ENCODE peak calls at places on chromosomes 13 and 19, in six cellular contexts. One of them, this sample, is unnamed.
A peak's percentile ranks its signal among the peaks of the same experiment; 100 is the strongest.

GRCh38 chr19:585551-586110 is 4.0 kb upstream of the HCN2 start:
- DNase-seq in IMR-90: no peak
- DNase-seq in neuronal stem cell: no peak
- DNase-seq in H9: no peak
- DNase-seq in mesenchymal stem cell: no peak
- DNase-seq in trophoblast cell: no peak
- DNase-seq in this sample: no peak

GRCh38 chr19:33468361-33469170 is 53.0 kb downstream of the PEPD start:
- DNase-seq in IMR-90: peak; percentile 56
- DNase-seq in neuronal stem cell: no peak
- DNase-seq in H9: peak; percentile 14
- DNase-seq in mesenchymal stem cell: peak; percentile 12
- DNase-seq in trophoblast cell: no peak
- DNase-seq in this sample: no peak

GRCh38 chr19:47094557-47095517 is 18.7 kb downstream of the ZC3H4 start:
- DNase-seq in IMR-90: no peak
- DNase-seq in neuronal stem cell: no peak
- DNase-seq in H9: no peak
- DNase-seq in mesenchymal stem cell: no peak
- DNase-seq in trophoblast cell: no peak
- DNase-seq in this sample: no peak

GRCh38 chr19:58538257-58539168 is 5.4 kb upstream of the TRIM28 start:
- DNase-seq in IMR-90: no peak
- DNase-seq in neuronal stem cell: peak; percentile 71
- DNase-seq in H9: peak; percentile 94
- DNase-seq in mesenchymal stem cell: no peak
- DNase-seq in trophoblast cell: no peak
- DNase-seq in this sample: no peak

GRCh38 chr13:32443111-32443510 is 15.2 kb upstream of the N4BP2L1 start:
- DNase-seq in IMR-90: peak; percentile 23
- DNase-seq in neuronal stem cell: no peak
- DNase-seq in H9: no peak
- DNase-seq in mesenchymal stem cell: peak; percentile 33
- DNase-seq in trophoblast cell: no peak
- DNase-seq in this sample: no peak

GRCh38 chr19:43560687-43561086 is 14.6 kb downstream of the XRCC1 start:
- DNase-seq in IMR-90: peak; percentile 52
- DNase-seq in neuronal stem cell: no peak
- DNase-seq in H9: peak; percentile 40
- DNase-seq in mesenchymal stem cell: peak; percentile 66
- DNase-seq in trophoblast cell: no peak
- DNase-seq in this sample: no peak

GRCh38 chr13:109332501-109333499 is 453.6 kb downstream of the IRS2 start:
- DNase-seq in IMR-90: no peak
- DNase-seq in neuronal stem cell: no peak
- DNase-seq in H9: peak; percentile 38
- DNase-seq in mesenchymal stem cell: no peak
- DNase-seq in trophoblast cell: no peak
- DNase-seq in this sample: no peak

GRCh38 chr19:50199254-50199545 is 4.2 kb upstream of the MYH14 start:
- DNase-seq in IMR-90: no peak
- DNase-seq in neuronal stem cell: no peak
- DNase-seq in H9: no peak
- DNase-seq in mesenchymal stem cell: no peak
- DNase-seq in trophoblast cell: no peak
- DNase-seq in this sample: no peak

GRCh38 chr13:97298816-97299215 is 76.7 kb downstream of the MBNL2 start:
- DNase-seq in IMR-90: peak; percentile 47
- DNase-seq in neuronal stem cell: no peak
- DNase-seq in H9: no peak
- DNase-seq in mesenchymal stem cell: no peak
- DNase-seq in trophoblast cell: peak; percentile 70
- DNase-seq in this sample: no peak

GRCh38 chr19:5263615-5264014 is 77.0 kb downstream of the PTPRS start:
- DNase-seq in IMR-90: no peak
- DNase-seq in neuronal stem cell: no peak
- DNase-seq in H9: no peak
- DNase-seq in mesenchymal stem cell: no peak
- DNase-seq in trophoblast cell: no peak
- DNase-seq in this sample: no peak

GRCh38 chr13:26713341-26713740 is 47.2 kb downstream of the GPR12 start:
- DNase-seq in IMR-90: no peak
- DNase-seq in neuronal stem cell: no peak
- DNase-seq in H9: no peak
- DNase-seq in mesenchymal stem cell: no peak
- DNase-seq in trophoblast cell: no peak
- DNase-seq in this sample: no peak

GRCh38 chr13:97944396-97945029 is 9.0 kb upstream of the IPO5 start:
- DNase-seq in IMR-90: peak; percentile 62
- DNase-seq in neuronal stem cell: no peak
- DNase-seq in H9: no peak
- DNase-seq in mesenchymal stem cell: peak; percentile 25
- DNase-seq in trophoblast cell: no peak
- DNase-seq in this sample: no peak

GRCh38 chr13:30142502-30143211 is 164.7 kb downstream of the KATNAL1 start:
- DNase-seq in IMR-90: peak; percentile 99
- DNase-seq in neuronal stem cell: no peak
- DNase-seq in H9: peak; percentile 45
- DNase-seq in mesenchymal stem cell: peak; percentile 99
- DNase-seq in trophoblast cell: peak; percentile 97
- DNase-seq in this sample: no peak

GRCh38 chr19:40279120-40279551 is 6.0 kb downstream of the AKT2 start:
- DNase-seq in IMR-90: peak; percentile 38
- DNase-seq in neuronal stem cell: no peak
- DNase-seq in H9: no peak
- DNase-seq in mesenchymal stem cell: peak; percentile 26
- DNase-seq in trophoblast cell: no peak
- DNase-seq in this sample: no peak

GRCh38 chr13:29508130-29508873 is 87.2 kb downstream of the SLC7A1 start:
- DNase-seq in IMR-90: peak; percentile 79
- DNase-seq in neuronal stem cell: peak; percentile 82
- DNase-seq in H9: peak; percentile 85
- DNase-seq in mesenchymal stem cell: peak; percentile 84
- DNase-seq in trophoblast cell: peak; percentile 78
- DNase-seq in this sample: peak; percentile 70

GRCh38 chr13:34247596-34247995 is 429.6 kb downstream of the RFC3 start:
- DNase-seq in IMR-90: no peak
- DNase-seq in neuronal stem cell: no peak
- DNase-seq in H9: no peak
- DNase-seq in mesenchymal stem cell: no peak
- DNase-seq in trophoblast cell: no peak
- DNase-seq in this sample: no peak

GRCh38 chr19:41623360-41623759 is 3.5 kb downstream of the CEACAM4 start:
- DNase-seq in IMR-90: no peak
- DNase-seq in neuronal stem cell: no peak
- DNase-seq in H9: peak; percentile 7
- DNase-seq in mesenchymal stem cell: no peak
- DNase-seq in trophoblast cell: no peak
- DNase-seq in this sample: no peak

GRCh38 chr19:33150852-33151518 is 19.1 kb downstream of the WDR88 start:
- DNase-seq in IMR-90: no peak
- DNase-seq in neuronal stem cell: no peak
- DNase-seq in H9: no peak
- DNase-seq in mesenchymal stem cell: no peak
- DNase-seq in trophoblast cell: peak; percentile 8
- DNase-seq in this sample: no peak

GRCh38 chr13:101341464-101341863 is 74.8 kb downstream of the NALCN start:
- DNase-seq in IMR-90: peak; percentile 12
- DNase-seq in neuronal stem cell: no peak
- DNase-seq in H9: no peak
- DNase-seq in mesenchymal stem cell: no peak
- DNase-seq in trophoblast cell: no peak
- DNase-seq in this sample: no peak

GRCh38 chr19:18794692-18795091 is 3.6 kb upstream of the COMP start:
- DNase-seq in IMR-90: no peak
- DNase-seq in neuronal stem cell: no peak
- DNase-seq in H9: no peak
- DNase-seq in mesenchymal stem cell: no peak
- DNase-seq in trophoblast cell: no peak
- DNase-seq in this sample: no peak

GRCh38 chr19:28990522-28990921 is 222.4 kb downstream of the UQCRFS1 start:
- DNase-seq in IMR-90: no peak
- DNase-seq in neuronal stem cell: no peak
- DNase-seq in H9: peak; percentile 41
- DNase-seq in mesenchymal stem cell: no peak
- DNase-seq in trophoblast cell: no peak
- DNase-seq in this sample: no peak

GRCh38 chr13:102289606-102290005 is 112.2 kb downstream of the FGF14 start:
- DNase-seq in IMR-90: peak; percentile 8
- DNase-seq in neuronal stem cell: no peak
- DNase-seq in H9: no peak
- DNase-seq in mesenchymal stem cell: no peak
- DNase-seq in trophoblast cell: no peak
- DNase-seq in this sample: no peak

GRCh38 chr19:12365372-12366162 is at the start of gene ZNF442:
- DNase-seq in IMR-90: peak; percentile 93
- DNase-seq in neuronal stem cell: peak; percentile 97
- DNase-seq in H9: peak; percentile 99
- DNase-seq in mesenchymal stem cell: peak; percentile 98
- DNase-seq in trophoblast cell: peak; percentile 73
- DNase-seq in this sample: peak; percentile 91

GRCh38 chr13:49367640-49368431 is 76.0 kb downstream of the CAB39L start:
- DNase-seq in IMR-90: no peak
- DNase-seq in neuronal stem cell: peak; percentile 26
- DNase-seq in H9: no peak
- DNase-seq in mesenchymal stem cell: no peak
- DNase-seq in trophoblast cell: no peak
- DNase-seq in this sample: no peak

GRCh38 chr13:49319555-49320350 is 72.0 kb downstream of the CDADC1 start:
- DNase-seq in IMR-90: peak; percentile 74
- DNase-seq in neuronal stem cell: no peak
- DNase-seq in H9: no peak
- DNase-seq in mesenchymal stem cell: peak; percentile 74
- DNase-seq in trophoblast cell: no peak
- DNase-seq in this sample: no peak

GRCh38 chr13:51913421-51914136 is 51.8 kb downstream of the CCDC70 start:
- DNase-seq in IMR-90: no peak
- DNase-seq in neuronal stem cell: no peak
- DNase-seq in H9: peak; percentile 62
- DNase-seq in mesenchymal stem cell: no peak
- DNase-seq in trophoblast cell: no peak
- DNase-seq in this sample: no peak

GRCh38 chr13:80612804-80613203 is 271.9 kb upstream of the SPRY2 start:
- DNase-seq in IMR-90: no peak
- DNase-seq in neuronal stem cell: peak; percentile 24
- DNase-seq in H9: no peak
- DNase-seq in mesenchymal stem cell: no peak
- DNase-seq in trophoblast cell: no peak
- DNase-seq in this sample: no peak

GRCh38 chr19:7848779-7849457 is 18.9 kb downstream of the EVI5L start:
- DNase-seq in IMR-90: no peak
- DNase-seq in neuronal stem cell: no peak
- DNase-seq in H9: peak; percentile 24
- DNase-seq in mesenchymal stem cell: no peak
- DNase-seq in trophoblast cell: no peak
- DNase-seq in this sample: no peak

GRCh38 chr13:33686772-33687480 is 131.0 kb upstream of the RFC3 start:
- DNase-seq in IMR-90: no peak
- DNase-seq in neuronal stem cell: no peak
- DNase-seq in H9: no peak
- DNase-seq in mesenchymal stem cell: no peak
- DNase-seq in trophoblast cell: peak; percentile 75
- DNase-seq in this sample: no peak

GRCh38 chr19:10961763-10962536 is 1.1 kb downstream of the SMARCA4 start:
- DNase-seq in IMR-90: peak; percentile 12
- DNase-seq in neuronal stem cell: peak; percentile 35
- DNase-seq in H9: no peak
- DNase-seq in mesenchymal stem cell: peak; percentile 43
- DNase-seq in trophoblast cell: no peak
- DNase-seq in this sample: no peak
- H4K8ac ChIP-seq in IMR-90: peak overlapping the region; percentile 87
- H4K8ac ChIP-seq in neuronal stem cell: no peak overlapping the region
- H4K8ac ChIP-seq in H9: no peak overlapping the region
- H4K8ac ChIP-seq in mesenchymal stem cell: peak overlapping the region; percentile 70
- H4K8ac ChIP-seq in trophoblast cell: peak overlapping the region; percentile 68
- H4K8ac ChIP-seq in this sample: peak overlapping the region; percentile 95

DNA sequence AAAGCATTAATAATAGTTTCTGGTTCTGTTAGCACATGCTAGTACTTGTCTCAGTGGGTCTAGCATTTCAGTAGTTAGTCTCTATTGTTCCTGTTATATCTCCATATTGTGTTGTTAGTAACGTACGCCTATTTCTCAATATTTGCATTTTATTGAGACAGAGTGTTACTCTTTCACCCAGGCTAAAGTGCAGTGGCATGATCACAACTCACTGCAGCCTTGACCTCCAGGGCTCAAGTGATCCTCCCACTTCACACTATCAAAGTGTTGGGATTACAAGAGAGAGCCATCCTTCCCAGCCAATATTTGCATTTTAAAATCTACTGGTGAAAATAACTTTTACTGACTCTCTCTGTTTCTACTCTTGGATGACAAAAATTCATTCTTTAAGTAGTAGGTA is 154.6 kb upstream of the PRR20A start:
- DNase-seq in IMR-90: no peak
- DNase-seq in neuronal stem cell: no peak
- DNase-seq in H9: no peak
- DNase-seq in mesenchymal stem cell: no peak
- DNase-seq in trophoblast cell: no peak
- DNase-seq in this sample: no peak
- H4K91ac ChIP-seq in IMR-90: no peak overlapping the region
- H4K91ac ChIP-seq in neuronal stem cell: no peak overlapping the region
- H4K91ac ChIP-seq in H9: no peak overlapping the region
- H4K91ac ChIP-seq in mesenchymal stem cell: no peak overlapping the region
- H4K91ac ChIP-seq in trophoblast cell: no peak overlapping the region
- H4K91ac ChIP-seq in this sample: no peak overlapping the region

GRCh38 chr13:25300861-25301346 is 521 bp upstream of the NUP58 start:
- DNase-seq in IMR-90: no peak
- DNase-seq in neuronal stem cell: no peak
- DNase-seq in H9: peak; percentile 32
- DNase-seq in mesenchymal stem cell: no peak
- DNase-seq in trophoblast cell: no peak
- DNase-seq in this sample: no peak

GRCh38 chr13:25306671-25307464 is 5.4 kb downstream of the NUP58 start:
- DNase-seq in IMR-90: no peak
- DNase-seq in neuronal stem cell: no peak
- DNase-seq in H9: no peak
- DNase-seq in mesenchymal stem cell: no peak
- DNase-seq in trophoblast cell: no peak
- DNase-seq in this sample: no peak

GRCh38 chr13:25301347-25302113 is at the start of gene NUP58:
- DNase-seq in IMR-90: peak; percentile 95
- DNase-seq in neuronal stem cell: peak; percentile 69
- DNase-seq in H9: peak; percentile 85
- DNase-seq in mesenchymal stem cell: peak; percentile 96
- DNase-seq in trophoblast cell: peak; percentile 91
- DNase-seq in this sample: peak; percentile 60
- H4K8ac ChIP-seq in IMR-90: peak within 1 kb of the TSS; percentile 100
- H4K8ac ChIP-seq in neuronal stem cell: peak within 1 kb of the TSS; percentile 83
- H4K8ac ChIP-seq in H9: no peak within 1 kb of the TSS
- H4K8ac ChIP-seq in mesenchymal stem cell: peak within 1 kb of the TSS; percentile 100
- H4K8ac ChIP-seq in trophoblast cell: peak within 1 kb of the TSS; percentile 97
- H4K8ac ChIP-seq in this sample: peak within 1 kb of the TSS; percentile 90

DNA sequence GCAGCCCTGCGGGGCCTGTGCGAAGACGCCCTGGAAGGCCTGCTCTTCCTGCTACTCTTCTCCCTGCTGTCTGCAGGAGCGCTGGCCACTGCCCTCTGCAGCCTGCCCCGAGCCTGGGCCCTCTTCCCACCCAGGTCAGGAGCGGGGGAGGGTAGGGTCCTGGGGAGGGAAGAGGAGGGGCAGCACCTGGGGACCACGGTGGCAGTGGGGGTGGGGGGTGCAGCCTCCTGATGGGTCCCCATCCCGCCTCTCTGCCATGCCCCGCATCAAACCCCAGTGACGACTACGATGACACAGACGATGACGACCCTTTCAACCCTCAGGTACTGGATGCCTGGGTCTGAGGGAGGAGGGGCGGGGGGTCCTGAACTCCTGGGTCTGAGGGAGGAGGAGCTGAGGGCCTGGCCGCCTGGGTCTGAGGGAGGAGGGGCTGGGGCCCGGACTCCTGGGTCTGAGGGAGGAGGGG is 13.4 kb upstream of the LENG8 start:
- DNase-seq in IMR-90: no peak
- DNase-seq in neuronal stem cell: no peak
- DNase-seq in H9: no peak
- DNase-seq in mesenchymal stem cell: no peak
- DNase-seq in trophoblast cell: no peak
- DNase-seq in this sample: no peak
- H4K91ac ChIP-seq in IMR-90: no peak overlapping the region
- H4K91ac ChIP-seq in neuronal stem cell: no peak overlapping the region
- H4K91ac ChIP-seq in H9: no peak overlapping the region
- H4K91ac ChIP-seq in mesenchymal stem cell: no peak overlapping the region
- H4K91ac ChIP-seq in trophoblast cell: no peak overlapping the region
- H4K91ac ChIP-seq in this sample: peak overlapping the region; percentile 88